ENCODE peak calls at places on chromosome 17, in six cellular contexts. X is stomach; Z is fibroblast of the aortic adventitia; N is left ventricle myocardium superior; S is C1 segment of cervical spinal cord; K is activated CD8-positive, alpha-beta memory T cell treated with anti-CD3 and anti-CD28 coated beads for 48 hours. U is an unnamed sample.

GRCh38 chr17:1340371-1340770 is 59.7 kb downstream of the YWHAE start:
- DNase-seq in Z (no peak), K (no peak), S (no peak), N (no peak), X (no peak), U (no peak)

GRCh38 chr17:35740997-35741931 is 9.8 kb downstream of the RASL10B start:
- DNase-seq in X (no peak), Z (no peak), K (no peak), N (no peak), S (no peak), U (peak; percentile 19)

GRCh38 chr17:44909681-44910144 is 5.6 kb downstream of the GFAP start:
- DNase-seq in K (no peak), Z (peak; percentile 51), X (no peak), S (no peak), N (no peak), U (no peak)

GRCh38 chr17:45119964-45120363 is 12.4 kb downstream of the PLCD3 start:
- DNase-seq in K (no peak), X (no peak), S (no peak), Z (no peak), N (no peak), U (no peak)

GRCh38 chr17:8120520-8121443 is 2.5 kb upstream of the ALOXE3 start:
- DNase-seq in N (peak; percentile 73), X (peak; percentile 66), Z (peak; percentile 76), S (peak; percentile 18), K (peak; percentile 90), U (peak; percentile 75)

GRCh38 chr17:72030067-72030899 is 90.5 kb upstream of the SOX9 start:
- DNase-seq in N (peak; percentile 39), K (no peak), X (peak; percentile 26), Z (peak; percentile 28), S (no peak), U (peak; percentile 36)

GRCh38 chr17:76670020-76670707 is 26.6 kb upstream of the ST6GALNAC1 start:
- DNase-seq in X (peak; percentile 64), S (no peak), N (no peak), K (no peak), Z (no peak), U (peak; percentile 76)

GRCh38 chr17:14772776-14773175 is 471.9 kb downstream of the HS3ST3B1 start:
- DNase-seq in Z (no peak), X (no peak), K (no peak), N (no peak), S (no peak), U (no peak)

GRCh38 chr17:142102-142661 is 4.8 kb downstream of the SCGB1C2 start:
- DNase-seq in X (peak; percentile 25), Z (peak; percentile 2), N (peak; percentile 20), K (no peak), S (no peak), U (peak; percentile 44)

GRCh38 chr17:15463363-15463762 is 4.1 kb downstream of the CDRT4 start:
- DNase-seq in K (no peak), S (no peak), Z (peak; percentile 90), N (peak; percentile 41), X (peak; percentile 41), U (peak; percentile 46)

GRCh38 chr17:12765544-12765943 is 23.8 kb upstream of the ARHGAP44 start:
- DNase-seq in X (peak; percentile 38), S (no peak), Z (peak; percentile 71), K (no peak), N (no peak), U (no peak)

GRCh38 chr17:30780343-30780742 is 44.1 kb downstream of the CRLF3 start:
- DNase-seq in X (no peak), Z (no peak), K (no peak), S (no peak), N (no peak), U (no peak)

GRCh38 chr17:74372426-74372825 is 5.1 kb downstream of the GPR142 start:
- DNase-seq in N (no peak), K (no peak), Z (no peak), X (no peak), S (no peak), U (no peak)

GRCh38 chr17:71003736-71004135 is 834.4 kb downstream of the KCNJ2 start:
- DNase-seq in K (no peak), Z (no peak), S (no peak), X (no peak), N (no peak), U (no peak)

GRCh38 chr17:19248923-19249574 is 11.9 kb downstream of the EPN2 start:
- DNase-seq in X (no peak), K (no peak), Z (peak; percentile 87), S (no peak), N (peak; percentile 69), U (peak; percentile 35)

GRCh38 chr17:60594747-60595146 is 5.2 kb upstream of the PPM1D start:
- DNase-seq in N (no peak), S (no peak), Z (no peak), X (no peak), K (no peak), U (no peak)

GRCh38 chr17:28613916-28614315 is at the start of gene RSKR:
- DNase-seq in K (no peak), N (no peak), S (no peak), X (no peak), Z (no peak), U (peak; percentile 9)

GRCh38 chr17:62652251-62653001 is 25.0 kb downstream of the MRC2 start:
- DNase-seq in S (peak; percentile 26), K (peak; percentile 19), N (peak; percentile 79), Z (peak; percentile 64), X (peak; percentile 73), U (peak; percentile 78)

GRCh38 chr17:13952252-13952721 is 117.0 kb upstream of the COX10 start:
- DNase-seq in X (no peak), N (no peak), Z (no peak), K (no peak), S (no peak), U (no peak)

GRCh38 chr17:12911241-12911640 is 106.6 kb downstream of the ELAC2 start:
- DNase-seq in S (no peak), K (no peak), X (no peak), N (no peak), Z (no peak), U (no peak)

GRCh38 chr17:66177048-66177447 is 14.9 kb downstream of the CEP112 start:
- DNase-seq in Z (no peak), K (no peak), X (no peak), S (no peak), N (no peak), U (no peak)

GRCh38 chr17:76868176-76868668 is at the start of gene MGAT5B:
- DNase-seq in X (peak; percentile 85), N (peak; percentile 92), Z (peak; percentile 72), K (peak; percentile 49), S (peak; percentile 35), U (peak; percentile 77)

GRCh38 chr17:79794659-79795511 is 2.0 kb downstream of the CBX8 start:
- DNase-seq in Z (no peak), K (no peak), N (peak; percentile 31), S (no peak), X (no peak), U (no peak)

GRCh38 chr17:42286411-42287295 is 1.6 kb upstream of the STAT5A start:
- DNase-seq in K (no peak), X (peak; percentile 24), N (peak; percentile 69), S (no peak), Z (no peak), U (no peak)

GRCh38 chr17:48440660-48441059 is 10.6 kb upstream of the SKAP1 start:
- DNase-seq in K (no peak), Z (no peak), S (no peak), X (no peak), N (no peak), U (no peak)

GRCh38 chr17:1966274-1967086 is 58.7 kb downstream of the RTN4RL1 start:
- DNase-seq in K (no peak), N (no peak), S (no peak), X (no peak), Z (no peak), U (no peak)

GRCh38 chr17:43608313-43608712 is 53.4 kb downstream of the MEOX1 start:
- DNase-seq in N (no peak), K (peak; percentile 12), X (no peak), Z (peak; percentile 16), S (no peak), U (no peak)

GRCh38 chr17:80790021-80790765 is 201.4 kb upstream of the CHMP6 start:
- DNase-seq in N (no peak), X (no peak), K (no peak), Z (no peak), S (no peak), U (no peak)

U was measured in body of pancreas.